ENCODE peak calls at places on chromosome 10, in seven cellular contexts. S, T, F, U, J, E and P are unnamed samples.

GRCh38 chr10:6089334-6090219 is 743 bp downstream of the RBM17 start:
- DNase-seq in U (peak; percentile 64), E (peak; percentile 76), J (peak; percentile 59), F (peak; percentile 60), S (no peak), T (peak; percentile 50), P (peak; percentile 23)

GRCh38 chr10:20890491-20891337 is 6.4 kb downstream of the NEBL start:
- DNase-seq in F (peak; percentile 12), S (no peak), U (peak; percentile 33), T (no peak), J (no peak), E (no peak), P (peak; percentile 45)

GRCh38 chr10:77844713-77845454 is 81.7 kb downstream of the DLG5 start:
- DNase-seq in S (peak; percentile 38), T (peak; percentile 77), F (peak; percentile 30), U (peak; percentile 87), E (no peak), J (no peak), P (peak; percentile 98)

GRCh38 chr10:70174058-70174741 is 3.9 kb upstream of the SAR1A start:
- DNase-seq in S (no peak), U (no peak), E (no peak), T (no peak), F (no peak), J (no peak), P (peak; percentile 69)

GRCh38 chr10:112510384-112510783 is 63.4 kb downstream of the VTI1A start:
- DNase-seq in F (no peak), T (no peak), S (no peak), J (no peak), E (no peak), U (no peak), P (no peak)

GRCh38 chr10:63369711-63370110 is 96.1 kb downstream of the JMJD1C start:
- DNase-seq in F (no peak), U (no peak), E (no peak), S (no peak), T (no peak), J (no peak), P (no peak)

GRCh38 chr10:93417264-93417663 is 64.9 kb downstream of the MYOF start:
- DNase-seq in T (no peak), S (no peak), J (no peak), U (no peak), F (no peak), E (no peak), P (no peak)

GRCh38 chr10:77165445-77166316 is 471.9 kb downstream of the KCNMA1 start:
- DNase-seq in U (peak; percentile 77), F (peak; percentile 89), S (peak; percentile 51), J (peak; percentile 54), T (peak; percentile 75), E (peak; percentile 77), P (peak; percentile 100)

GRCh38 chr10:120195984-120196712 is 260.9 kb upstream of the PLPP4 start:
- DNase-seq in T (no peak), S (no peak), E (no peak), F (no peak), U (no peak), J (no peak), P (no peak)

GRCh38 chr10:112950714-112951348 is 784 bp downstream of the TCF7L2 start:
- DNase-seq in U (peak; percentile 73), S (no peak), T (peak; percentile 53), F (peak; percentile 56), E (peak; percentile 76), J (peak; percentile 60), P (peak; percentile 34)

GRCh38 chr10:86545097-86545496 is 23.5 kb upstream of the WAPL start:
- DNase-seq in T (no peak), S (no peak), U (no peak), E (no peak), F (no peak), J (peak; percentile 21), P (peak; percentile 23)

GRCh38 chr10:79104264-79104954 is 35.6 kb downstream of the ZMIZ1 start:
- DNase-seq in J (no peak), S (no peak), T (no peak), F (no peak), U (peak; percentile 61), E (no peak), P (peak; percentile 50)

GRCh38 chr10:5887029-5887428 is 2.7 kb downstream of the ANKRD16 start:
- DNase-seq in S (no peak), T (no peak), E (no peak), U (peak; percentile 9), J (no peak), F (no peak), P (no peak)

GRCh38 chr10:96910488-96911395 is 78.6 kb downstream of the LCOR start:
- DNase-seq in E (peak; percentile 64), J (peak; percentile 56), T (peak; percentile 43), U (peak; percentile 52), F (peak; percentile 78), S (peak; percentile 24), P (peak; percentile 63)

GRCh38 chr10:50033481-50033880 is 34.3 kb upstream of the WASHC2A start:
- DNase-seq in T (no peak), S (no peak), J (no peak), E (no peak), F (no peak), U (peak; percentile 83), P (no peak)

GRCh38 chr10:79246606-79247275 is 100.5 kb upstream of the PPIF start:
- DNase-seq in S (no peak), U (peak; percentile 74), T (no peak), F (no peak), J (peak; percentile 71), E (no peak), P (no peak)

GRCh38 chr10:130723704-130724103 is 587.5 kb downstream of the GLRX3 start:
- DNase-seq in F (no peak), E (no peak), U (no peak), J (no peak), S (no peak), T (no peak), P (no peak)

GRCh38 chr10:132231656-132232552 is 45.2 kb downstream of the DPYSL4 start:
- DNase-seq in E (no peak), J (no peak), T (no peak), F (no peak), U (no peak), S (no peak), P (no peak)

GRCh38 chr10:12844796-12845524 is 156.6 kb downstream of the CCDC3 start:
- DNase-seq in S (peak; percentile 8), T (peak; percentile 82), F (no peak), E (no peak), U (peak; percentile 63), J (peak; percentile 11), P (peak; percentile 71)

GRCh38 chr10:88979153-88979562 is 11.4 kb upstream of the FAS start:
- DNase-seq in F (no peak), E (peak; percentile 18), T (peak; percentile 22), J (no peak), S (no peak), U (peak; percentile 95), P (no peak)

GRCh38 chr10:50874723-50875122 is 10.7 kb downstream of the A1CF start:
- DNase-seq in J (no peak), T (no peak), E (no peak), U (no peak), F (no peak), S (no peak), P (peak; percentile 97)

GRCh38 chr10:56346845-56347415 is 14.1 kb downstream of the ZWINT start:
- DNase-seq in J (no peak), U (peak; percentile 35), F (no peak), S (no peak), T (no peak), E (no peak), P (peak; percentile 85)

GRCh38 chr10:83343676-83344075 is 795.6 kb upstream of the GHITM start:
- DNase-seq in E (no peak), T (no peak), F (no peak), J (no peak), S (no peak), U (no peak), P (no peak)

DNA sequence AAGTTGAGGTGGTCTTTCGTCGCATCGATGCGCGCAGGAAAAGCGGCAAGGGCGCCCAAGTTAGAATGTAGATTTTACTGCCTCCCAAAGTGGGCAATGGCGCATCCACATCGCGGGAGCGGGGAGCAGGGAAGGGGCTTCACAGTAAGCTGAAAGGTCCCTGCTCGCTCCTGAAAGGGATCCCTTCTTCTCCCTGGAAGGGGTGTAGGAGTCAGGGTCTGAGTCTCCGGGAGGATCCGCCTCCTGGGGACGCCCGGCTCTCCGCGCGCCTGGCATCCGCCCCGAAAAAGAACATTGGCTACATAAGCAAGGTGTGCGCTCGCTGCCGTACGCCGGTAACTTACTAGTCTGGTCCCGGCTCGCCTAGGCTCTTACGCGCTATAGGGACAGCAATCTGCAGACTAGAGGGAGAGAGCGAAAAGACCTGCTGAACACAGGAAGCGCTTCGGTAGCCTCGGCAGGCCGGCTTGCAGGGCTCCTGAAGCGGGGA is 802 bp downstream of the UNC5B start:
- DNase-seq in U (peak; percentile 88), F (peak; percentile 80), J (peak; percentile 61), T (peak; percentile 85), E (peak; percentile 78), S (peak; percentile 36), P (peak; percentile 60)
- TF ChIP-seq EZH2phosphoT487 in U (no peak), F (no peak), J (no peak), T (no peak), E (no peak), S (no peak), P (no peak)

DNA sequence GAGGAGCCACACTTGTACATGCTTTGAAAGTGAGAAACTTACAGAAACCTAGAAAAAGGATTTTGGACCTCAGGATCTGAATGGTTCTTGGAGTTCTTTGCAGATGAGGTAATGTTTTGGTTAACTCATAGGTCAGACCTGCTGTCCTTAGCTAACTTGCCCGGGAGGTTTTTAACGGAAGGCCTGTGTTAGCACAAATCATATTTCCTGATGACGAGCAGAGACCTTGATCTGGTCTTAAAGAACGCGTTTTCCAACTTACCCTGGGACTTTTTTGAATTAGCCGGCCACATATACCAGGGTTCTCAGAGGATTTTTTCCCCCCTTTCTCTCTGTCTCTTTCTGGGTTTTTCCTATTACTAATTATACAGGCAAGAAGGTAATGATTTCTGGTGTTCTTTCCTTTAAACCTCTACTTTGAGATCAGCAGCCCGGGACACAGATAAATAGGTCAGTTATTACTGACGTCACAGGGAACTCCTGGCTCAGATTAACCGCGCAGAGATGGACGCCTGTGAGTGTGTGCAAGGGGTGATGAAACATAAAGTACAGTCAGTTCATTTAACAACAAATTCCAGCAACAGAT is 101.8 kb upstream of the KLF6 start:
- DNase-seq in J (peak; percentile 50), E (no peak), S (no peak), U (peak; percentile 94), F (no peak), T (peak; percentile 79), P (peak; percentile 51)
- H3K4me3 ChIP-seq in J (no peak overlapping the region), E (no peak overlapping the region), S (no peak overlapping the region), U (peak overlapping the region; percentile 58), F (no peak overlapping the region), T (no peak overlapping the region), P (no peak overlapping the region)

DNA sequence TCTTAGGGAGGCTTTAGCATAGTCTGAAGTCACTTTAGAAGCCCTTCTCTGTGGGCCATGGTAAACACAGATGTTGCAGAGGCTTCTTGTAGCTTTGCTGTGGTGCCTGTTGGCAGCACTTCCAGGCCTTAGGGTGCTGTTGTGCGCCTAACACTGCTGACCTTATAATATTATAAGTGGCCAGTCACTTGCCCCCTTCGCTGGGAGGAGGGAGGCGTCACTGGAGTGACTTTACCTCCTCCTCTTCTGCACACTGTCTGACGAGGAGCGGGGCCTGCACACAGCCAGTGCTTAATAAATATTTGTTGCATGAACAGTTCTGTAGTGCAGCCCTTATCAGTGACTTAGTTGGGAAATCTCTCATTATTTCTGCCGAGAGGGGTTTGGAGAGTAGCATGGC is 63.3 kb downstream of the WDR37 start:
- DNase-seq in E (no peak), U (no peak), J (no peak), F (no peak), T (no peak), S (no peak), P (no peak)
- H4K20me1 ChIP-seq in E (peaks cover 2% of the 10 kb centered on the region), U (no peaks in the 10 kb centered on the region), J (no peaks in the 10 kb centered on the region), F (no peaks in the 10 kb centered on the region), T (no peaks in the 10 kb centered on the region), S (no peaks in the 10 kb centered on the region), P (no peaks in the 10 kb centered on the region)

GRCh38 chr10:33412261-33413092 is 78.0 kb upstream of the NRP1 start:
- DNase-seq in U (peak; percentile 98), T (peak; percentile 23), F (no peak), J (no peak), S (no peak), E (no peak), P (peak; percentile 85)
- TF ChIP-seq EZH2phosphoT487 in U (no peak), T (no peak), F (no peak), J (no peak), S (no peak), E (no peak), P (no peak)